ENCODE peak calls at places on chromosome 14, in six cellular contexts. J, G, A, N, O and D are unnamed samples. For H3K9me3, the result is how much of the 10 kb centered on the place peaks cover.

GRCh38 chr14:88323086-88323519 is at the start of gene KCNK10:
- DNase-seq in J (peak), G (no peak), A (no peak), N (no peak), O (no peak), D (no peak)

GRCh38 chr14:33756833-33757232 is 194.0 kb downstream of the EGLN3 start:
- DNase-seq in J (no peak), G (no peak), A (no peak), N (no peak), O (no peak), D (no peak)

GRCh38 chr14:53306267-53306721 is 153.2 kb upstream of the DDHD1 start:
- DNase-seq in J (peak), G (peak), A (peak), N (peak), O (peak), D (peak)

GRCh38 chr14:65170318-65170717 is 68.0 kb upstream of the MAX start:
- DNase-seq in J (no peak), G (no peak), A (no peak), N (no peak), O (no peak), D (no peak)

GRCh38 chr14:92938235-92938875 is 15.4 kb downstream of the CHGA start:
- DNase-seq in J (no peak), G (no peak), A (no peak), N (no peak), O (no peak), D (no peak)

GRCh38 chr14:72630374-72630773 is 263.5 kb downstream of the DPF3 start:
- DNase-seq in J (no peak), G (no peak), A (no peak), N (no peak), O (no peak), D (no peak)

GRCh38 chr14:81033841-81034240 is 78.4 kb downstream of the TSHR start:
- DNase-seq in J (peak), G (no peak), A (no peak), N (no peak), O (no peak), D (no peak)

GRCh38 chr14:61526405-61527312 is 168.7 kb upstream of the HIF1A start:
- DNase-seq in J (no peak), G (no peak), A (no peak), N (no peak), O (no peak), D (peak)

GRCh38 chr14:30656190-30656632 is 34.1 kb downstream of the SCFD1 start:
- DNase-seq in J (peak), G (no peak), A (peak), N (peak), O (peak), D (no peak)

GRCh38 chr14:65751510-65751909 is 339.0 kb downstream of the FUT8 start:
- DNase-seq in J (no peak), G (no peak), A (no peak), N (no peak), O (no peak), D (no peak)

GRCh38 chr14:31380106-31380505 is 40.2 kb downstream of the HEATR5A start:
- DNase-seq in J (no peak), G (no peak), A (no peak), N (no peak), O (no peak), D (no peak)

GRCh38 chr14:54487771-54488170 is 1.0 kb downstream of the GMFB start:
- DNase-seq in J (no peak), G (no peak), A (no peak), N (no peak), O (no peak), D (no peak)

GRCh38 chr14:67480011-67480410 is 8.5 kb downstream of the TMEM229B start:
- DNase-seq in J (peak), G (no peak), A (no peak), N (no peak), O (no peak), D (no peak)

GRCh38 chr14:24080888-24081738 is 9.8 kb downstream of the CPNE6 start:
- DNase-seq in J (peak), G (no peak), A (no peak), N (peak), O (peak), D (peak)

GRCh38 chr14:102264355-102264754 is 40.6 kb downstream of the MOK start:
- DNase-seq in J (no peak), G (no peak), A (no peak), N (no peak), O (no peak), D (no peak)

GRCh38 chr14:24428628-24429394 is 657 bp downstream of the CBLN3 start:
- DNase-seq in J (no peak), G (no peak), A (no peak), N (no peak), O (peak), D (peak)

GRCh38 chr14:21868442-21869046 is 194.9 kb upstream of the OR4E1 start:
- DNase-seq in J (peak), G (no peak), A (peak), N (peak), O (peak), D (peak)

GRCh38 chr14:75234173-75234855 is 44.3 kb upstream of the FOS start:
- DNase-seq in J (no peak), G (peak), A (no peak), N (no peak), O (no peak), D (no peak)

GRCh38 chr14:33682746-33683145 is 268.1 kb downstream of the EGLN3 start:
- DNase-seq in J (no peak), G (peak), A (no peak), N (no peak), O (no peak), D (peak)

GRCh38 chr14:35416108-35416750 is 11.7 kb upstream of the NFKBIA start:
- DNase-seq in J (no peak), G (no peak), A (no peak), N (peak), O (peak), D (no peak)

GRCh38 chr14:106372870-106373657 is 846.7 kb downstream of the TMEM121 start:
- DNase-seq in J (peak), G (no peak), A (peak), N (peak), O (peak), D (peak)

DNA sequence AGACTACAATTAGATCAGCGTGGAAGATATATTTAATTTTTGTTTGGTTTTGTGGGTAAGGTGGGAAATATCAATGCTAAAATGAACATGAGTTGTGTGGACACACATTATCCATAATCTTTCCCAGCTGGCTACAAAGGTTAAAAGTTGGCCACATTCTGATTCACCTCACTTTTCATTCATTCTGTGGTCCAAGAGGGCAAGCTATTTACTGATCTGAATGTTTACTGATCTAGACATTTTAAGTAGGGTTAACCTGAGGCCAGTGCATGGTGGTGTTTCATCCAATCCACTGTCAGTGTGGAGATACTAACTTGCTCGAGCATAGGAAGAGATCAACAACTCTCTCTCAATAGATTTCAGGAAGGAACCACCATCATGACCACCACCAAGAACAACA is 71.6 kb downstream of the DCAF5 start:
- DNase-seq in J (no peak), G (no peak), A (no peak), N (no peak), O (no peak), D (no peak)
- H3K27ac ChIP-seq in J (no peak), G (no peak), A (no peak), N (no peak), O (no peak), D (no peak)

GRCh38 chr14:105207996-105208737 is 27.1 kb upstream of the NUDT14 start:
- DNase-seq in J (no peak), G (no peak), A (no peak), N (no peak), O (no peak), D (no peak)

GRCh38 chr14:105208738-105209075 is 27.6 kb upstream of the NUDT14 start:
- DNase-seq in J (no peak), G (no peak), A (no peak), N (no peak), O (no peak), D (no peak)

GRCh38 chr14:105206873-105207272 is 25.8 kb upstream of the NUDT14 start:
- DNase-seq in J (no peak), G (no peak), A (no peak), N (no peak), O (no peak), D (no peak)

GRCh38 chr14:105209091-105209490 is 28.0 kb upstream of the NUDT14 start:
- DNase-seq in J (no peak), G (no peak), A (no peak), N (no peak), O (no peak), D (no peak)

GRCh38 chr14:105207460-105207901 is 26.4 kb upstream of the NUDT14 start:
- DNase-seq in J (no peak), G (no peak), A (no peak), N (no peak), O (no peak), D (no peak)
- TF ChIP-seq CTCF in J (no peak), G (no peak), A (no peak), N (no peak), O (no peak), D (no peak)

GRCh38 chr14:41423503-41423902 is 183.2 kb upstream of the LRFN5 start:
- DNase-seq in J (no peak), G (no peak), A (no peak), N (no peak), O (no peak), D (no peak)
- H3K9me3 ChIP-seq in J (under half), G (under half), A (under half), N (under half), O (under half), D (under half)

DNA sequence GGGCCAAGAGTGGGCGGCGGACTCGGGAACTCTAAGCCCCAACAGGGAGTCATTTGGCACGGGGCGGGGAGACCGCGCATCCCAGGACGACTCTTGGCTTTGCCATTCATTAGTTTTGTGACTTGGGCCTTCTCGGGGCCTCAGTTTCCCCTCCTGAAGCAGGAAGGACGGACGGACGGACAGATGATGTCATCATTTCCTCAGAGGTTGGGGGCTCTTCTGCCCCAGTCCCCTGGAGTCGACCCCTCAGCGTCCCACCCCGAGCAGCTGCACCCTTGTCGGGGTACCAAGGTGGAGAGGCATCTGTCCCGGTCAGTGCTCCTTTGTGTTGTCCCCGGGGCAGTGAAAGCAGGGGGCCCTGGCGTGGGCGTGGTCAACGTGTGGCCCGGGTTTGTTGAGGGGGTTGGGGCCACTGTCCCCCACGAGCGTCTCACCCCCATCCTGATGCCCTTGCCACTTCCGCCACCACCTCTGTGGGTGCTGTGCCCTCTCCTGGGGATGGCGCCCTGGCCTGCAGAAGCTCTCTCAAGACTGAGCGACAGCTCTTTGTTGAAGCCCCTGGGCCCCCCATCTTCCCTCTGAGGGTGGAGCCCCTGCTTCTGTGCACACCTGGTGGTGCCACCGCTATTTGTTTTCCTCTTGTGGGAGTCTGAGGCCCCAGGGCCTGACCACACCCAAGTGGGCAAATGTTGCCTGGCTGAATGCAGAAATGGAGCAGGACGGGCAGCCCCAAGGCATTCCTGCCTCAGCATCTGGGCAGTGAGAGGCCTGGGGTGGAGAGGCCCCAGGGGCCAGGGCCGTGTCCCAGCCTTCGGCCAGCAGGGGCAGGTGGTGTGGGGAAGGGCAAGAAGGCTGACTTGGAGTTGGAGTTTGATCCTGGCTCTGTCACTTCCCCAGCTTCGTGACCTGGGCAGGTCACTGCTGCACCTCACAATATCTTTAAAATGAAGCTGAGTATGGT is 896 bp downstream of the HHIPL1 start:
- DNase-seq in J (no peak), G (no peak), A (no peak), N (no peak), O (no peak), D (no peak)
- H3K27ac ChIP-seq in J (no peak), G (no peak), A (no peak), N (no peak), O (no peak), D (peak)